ENCODE peak calls at places on chromosomes 6 and 20, in ten cellular contexts. S, O, P, F, J, Z, X, Y, L and U are unnamed samples.

GRCh38 chr6:170037541-170038250 is 253.2 kb downstream of the DLL1 start:
- DNase-seq in S (no peak), O (no peak), P (no peak), F (no peak), J (no peak), Z (no peak), X (no peak), Y (no peak), L (no peak), U (no peak)

GRCh38 chr6:165615629-165616028 is 47.4 kb downstream of the PDE10A start:
- DNase-seq in S (no peak), O (no peak), P (no peak), F (no peak), J (no peak), Z (no peak), X (no peak), Y (no peak), L (no peak), U (no peak)

GRCh38 chr6:37218501-37218900 is 39.1 kb upstream of the TBC1D22B start:
- DNase-seq in S (no peak), O (no peak), P (no peak), F (no peak), J (no peak), Z (no peak), X (no peak), Y (no peak), L (no peak), U (no peak)

GRCh38 chr6:79949235-79949634 is 1.9 kb upstream of the ELOVL4 start:
- DNase-seq in S (no peak), O (peak), P (peak), F (peak), J (peak), Z (peak), X (peak), Y (peak), L (peak), U (peak)

GRCh38 chr20:32972181-32973076 is 31.8 kb downstream of the SUN5 start:
- DNase-seq in S (no peak), O (no peak), P (no peak), F (no peak), J (peak), Z (peak), X (no peak), Y (no peak), L (peak), U (no peak)

GRCh38 chr6:42045538-42046460 is 4.5 kb upstream of the TAF8 start:
- DNase-seq in S (peak), O (peak), P (peak), F (no peak), J (peak), Z (peak), X (no peak), Y (peak), L (peak), U (no peak)

GRCh38 chr6:130412556-130413290 is 46.9 kb downstream of the TMEM200A start:
- DNase-seq in S (no peak), O (no peak), P (no peak), F (no peak), J (no peak), Z (no peak), X (no peak), Y (no peak), L (no peak), U (no peak)

GRCh38 chr6:133055527-133055966 is 185.6 kb upstream of the EYA4 start:
- DNase-seq in S (no peak), O (no peak), P (no peak), F (no peak), J (no peak), Z (no peak), X (peak), Y (no peak), L (no peak), U (no peak)

GRCh38 chr20:4949833-4950178 is 51.5 kb downstream of the SLC23A2 start:
- DNase-seq in S (no peak), O (peak), P (peak), F (peak), J (peak), Z (no peak), X (peak), Y (peak), L (peak), U (no peak)

GRCh38 chr6:2986722-2987196 is 12.9 kb upstream of the NQO2 start:
- DNase-seq in S (peak), O (no peak), P (no peak), F (no peak), J (no peak), Z (no peak), X (no peak), Y (no peak), L (no peak), U (no peak)